ENCODE peak calls at places on chromosome 5, in four cellular contexts. I is body of pancreas, O is GM23338, W is hepatocyte. Q is an unnamed sample.

GRCh38 chr5:139660105-139660915 is 12.2 kb downstream of the CXXC5 start:
- DNase-seq in I (peak; percentile 94), O (no peak), W (no peak), Q (peak; percentile 89)

GRCh38 chr5:141866111-141866510 is 12.1 kb downstream of the PCDH1 start:
- DNase-seq in I (peak; percentile 91), O (no peak), W (peak; percentile 48), Q (no peak)

GRCh38 chr5:86974910-86975309 is 292.8 kb upstream of the RASA1 start:
- DNase-seq in I (no peak), O (no peak), W (no peak), Q (no peak)

GRCh38 chr5:151181818-151182217 is 24.2 kb upstream of the ANXA6 start:
- DNase-seq in I (no peak), O (no peak), W (no peak), Q (no peak)

GRCh38 chr5:61881821-61882220 is 424.2 kb upstream of the KIF2A start:
- DNase-seq in I (no peak), O (no peak), W (peak; percentile 11), Q (no peak)

GRCh38 chr5:84805473-84805872 is 420.8 kb upstream of the EDIL3 start:
- DNase-seq in I (no peak), O (no peak), W (no peak), Q (no peak)

GRCh38 chr5:1096792-1097191 is 15.1 kb downstream of the SLC12A7 start:
- DNase-seq in I (no peak), O (no peak), W (no peak), Q (no peak)

GRCh38 chr5:87751801-87752200 is 339.1 kb upstream of the CCNH start:
- DNase-seq in I (no peak), O (no peak), W (no peak), Q (no peak)

GRCh38 chr5:141560725-141561483 is 57.9 kb downstream of the DIAPH1 start:
- DNase-seq in I (peak; percentile 96), O (peak; percentile 98), W (peak; percentile 92), Q (peak; percentile 82)

GRCh38 chr5:131475416-131476045 is 159.5 kb downstream of the RAPGEF6 start:
- DNase-seq in I (no peak), O (no peak), W (no peak), Q (no peak)

GRCh38 chr5:55897905-55898304 is 46.7 kb downstream of the IL31RA start:
- DNase-seq in I (peak; percentile 32), O (no peak), W (no peak), Q (no peak)

GRCh38 chr5:978693-979092 is 29.9 kb upstream of the NKD2 start:
- DNase-seq in I (peak; percentile 13), O (no peak), W (peak; percentile 1), Q (no peak)

GRCh38 chr5:154506049-154506715 is 28.2 kb upstream of the HAND1 start:
- DNase-seq in I (no peak), O (no peak), W (no peak), Q (no peak)

GRCh38 chr5:61516946-61517345 is 184.9 kb downstream of the ZSWIM6 start:
- DNase-seq in I (no peak), O (no peak), W (no peak), Q (no peak)

GRCh38 chr5:156913719-156914370 is 49.2 kb downstream of the TIMD4 start:
- DNase-seq in I (no peak), O (peak; percentile 95), W (no peak), Q (no peak)

GRCh38 chr5:159441441-159441840 is 111.2 kb upstream of the IL12B start:
- DNase-seq in I (no peak), O (peak; percentile 68), W (peak; percentile 34), Q (no peak)

GRCh38 chr5:80213467-80213866 is 42.4 kb downstream of the SERINC5 start:
- DNase-seq in I (no peak), O (no peak), W (no peak), Q (no peak)

GRCh38 chr5:150590979-150591411 is 49.5 kb upstream of the SYNPO start:
- DNase-seq in I (no peak), O (peak; percentile 54), W (peak; percentile 65), Q (peak; percentile 50)

GRCh38 chr5:143554194-143554717 is 150.8 kb upstream of the NR3C1 start:
- DNase-seq in I (no peak), O (no peak), W (no peak), Q (no peak)

GRCh38 chr5:28603869-28604268 is 1565.5 kb upstream of the CDH9 start:
- DNase-seq in I (no peak), O (no peak), W (no peak), Q (no peak)

GRCh38 chr5:93359296-93359957 is 221.6 kb downstream of the NR2F1-AS1 start:
- DNase-seq in I (peak; percentile 47), O (no peak), W (peak; percentile 35), Q (no peak)

GRCh38 chr5:91378683-91379601 is 4.2 kb downstream of the ARRDC3 start:
- DNase-seq in I (no peak), O (peak; percentile 66), W (no peak), Q (no peak)

GRCh38 chr5:157596449-157596848 is 20.9 kb upstream of the ADAM19 start:
- DNase-seq in I (peak; percentile 10), O (no peak), W (no peak), Q (no peak)

GRCh38 chr5:64690417-64691151 is at the start of gene SHISAL2B:
- DNase-seq in I (no peak), O (peak; percentile 79), W (peak; percentile 35), Q (no peak)

GRCh38 chr5:134092875-134093274 is 21.6 kb upstream of the TCF7 start:
- DNase-seq in I (peak; percentile 80), O (no peak), W (peak; percentile 58), Q (peak; percentile 48)

GRCh38 chr5:76269259-76269958 is 133.7 kb upstream of the IQGAP2 start:
- DNase-seq in I (no peak), O (no peak), W (no peak), Q (no peak)

GRCh38 chr5:89071101-89071940 is 188.3 kb upstream of the MEF2C start:
- DNase-seq in I (no peak), O (no peak), W (no peak), Q (no peak)

GRCh38 chr5:122195784-122196394 is 66.5 kb downstream of the ZNF474 start:
- DNase-seq in I (peak; percentile 11), O (peak; percentile 82), W (peak; percentile 73), Q (no peak)

GRCh38 chr5:53069626-53070025 is 39.9 kb downstream of the MOCS2 start:
- DNase-seq in I (no peak), O (no peak), W (no peak), Q (no peak)

GRCh38 chr5:57066921-57067914 is 106.6 kb upstream of the GPBP1 start:
- DNase-seq in I (no peak), O (no peak), W (no peak), Q (no peak)

DNA sequence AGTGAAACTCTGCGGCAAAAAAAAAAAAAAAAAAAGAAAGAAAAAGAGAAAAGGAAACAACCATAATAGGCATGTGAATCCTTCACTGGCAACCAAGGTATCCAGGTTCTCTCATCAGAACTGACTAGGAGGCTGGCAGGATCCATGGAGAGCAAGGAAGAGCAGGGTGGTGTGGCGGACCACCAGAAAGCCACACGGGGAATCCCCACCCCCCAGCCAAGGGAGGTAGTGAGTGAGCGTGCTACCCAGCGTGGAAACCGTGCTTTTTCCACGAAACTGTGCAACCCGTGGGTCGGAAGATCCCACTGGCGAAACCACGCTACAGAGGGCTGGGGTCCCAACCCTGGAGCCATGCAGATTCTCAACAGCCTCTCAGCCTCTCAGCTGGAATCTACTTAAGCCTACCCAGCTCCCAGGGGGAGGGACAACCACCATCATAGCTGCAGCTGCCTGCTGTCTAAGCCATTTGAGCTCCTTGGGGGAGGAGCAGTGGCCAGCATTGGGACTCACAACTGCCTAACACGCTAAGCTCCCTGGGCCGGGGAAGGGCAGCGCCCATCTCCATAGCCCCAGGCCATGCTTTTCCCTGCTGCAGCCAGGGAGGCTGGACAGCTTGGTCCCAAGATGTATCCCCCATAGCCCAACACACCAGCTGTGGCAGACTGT is 91.6 kb downstream of the PRELID2 start:
- DNase-seq in I (no peak), O (no peak), W (no peak), Q (no peak)
- H3K4me3 ChIP-seq in I (no peak overlapping the region), O (no peak overlapping the region), W (no peak overlapping the region), Q (no peak overlapping the region)

DNA sequence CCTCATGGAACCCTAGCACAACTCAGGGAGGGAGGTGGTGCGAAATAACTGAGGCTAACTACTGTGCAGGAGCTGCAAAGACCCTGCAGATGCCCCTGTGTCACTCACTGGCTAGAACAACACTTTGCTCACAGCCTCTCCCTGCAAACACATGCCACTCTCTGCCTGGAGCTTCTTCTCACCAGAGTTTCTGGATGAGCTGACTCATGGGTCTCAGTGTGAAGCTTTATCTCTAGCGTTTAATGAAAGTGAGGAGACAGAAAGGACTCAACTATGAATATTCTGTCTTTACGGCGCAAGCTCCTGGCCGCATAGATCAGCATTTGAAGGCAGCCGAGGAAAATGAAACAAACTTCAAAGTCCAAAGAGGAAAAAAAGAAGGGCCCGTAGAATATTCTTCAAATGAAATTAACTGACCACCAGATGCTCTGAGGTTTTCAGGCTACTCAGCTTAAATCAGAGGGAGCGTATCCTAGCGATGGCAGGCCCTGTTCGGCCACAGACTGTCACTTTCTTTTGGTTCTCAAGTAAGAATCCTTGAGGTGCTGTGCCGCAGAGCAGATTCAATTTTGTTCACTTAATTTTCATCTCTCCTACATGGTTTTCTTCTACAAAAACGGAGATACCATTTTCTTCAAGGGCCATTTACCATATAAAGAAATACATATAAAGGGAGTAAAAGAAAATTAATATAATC is 77.8 kb upstream of the TAS2R1 start:
- DNase-seq in I (no peak), O (peak; percentile 2), W (no peak), Q (no peak)
- H3K4me3 ChIP-seq in I (no peak overlapping the region), O (no peak overlapping the region), W (no peak overlapping the region), Q (no peak overlapping the region)

DNA sequence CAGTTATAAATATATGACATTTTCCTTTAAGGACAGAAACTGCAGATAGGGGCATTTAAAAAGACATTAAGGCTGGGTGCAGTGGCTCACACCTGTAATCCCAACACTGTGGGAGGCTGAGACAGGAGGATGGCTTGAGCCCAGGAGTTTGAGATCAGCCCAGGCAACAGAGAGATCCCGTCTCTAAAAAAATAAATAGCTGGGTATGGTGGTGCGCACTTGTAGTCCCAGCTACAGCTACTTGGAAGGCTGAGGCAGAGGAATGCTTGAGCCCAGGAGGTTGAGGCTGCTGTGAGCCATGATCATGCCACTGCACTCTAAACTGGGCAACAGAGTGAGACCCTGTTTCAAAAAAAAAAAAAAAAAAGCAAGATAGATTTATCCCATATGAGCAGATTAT is 63.6 kb downstream of the CSNK1A1 start:
- DNase-seq in I (no peak), O (no peak), W (no peak), Q (no peak)
- H3K4me3 ChIP-seq in I (no peak overlapping the region), O (no peak overlapping the region), W (no peak overlapping the region), Q (no peak overlapping the region)

GRCh38 chr5:178564842-178565550 is 25.2 kb downstream of the COL23A1 start:
- DNase-seq in I (no peak), O (no peak), W (no peak), Q (no peak)
- H3K4me3 ChIP-seq in I (no peak overlapping the region), O (no peak overlapping the region), W (no peak overlapping the region), Q (no peak overlapping the region)

DNA sequence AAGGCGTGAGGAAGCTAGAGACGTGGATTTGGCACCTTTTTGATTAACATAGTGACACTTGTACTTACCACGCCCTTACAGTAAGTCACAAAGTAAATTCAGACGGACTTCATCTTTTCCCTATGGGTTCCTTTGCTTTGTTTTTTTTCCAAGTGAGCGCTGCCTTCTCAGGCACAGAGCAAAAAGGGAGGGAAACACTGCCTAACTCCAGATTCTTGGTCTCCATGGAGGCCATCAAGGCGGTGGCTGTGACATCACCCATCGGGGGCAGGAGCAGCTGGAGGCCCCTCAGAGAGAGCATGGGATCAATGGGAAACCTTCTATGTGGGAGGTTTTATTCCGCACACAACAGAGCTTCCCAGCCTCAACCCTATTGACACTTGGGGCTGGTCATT is 45.4 kb downstream of the ERGIC1 start:
- DNase-seq in I (no peak), O (no peak), W (no peak), Q (no peak)
- H3K4me3 ChIP-seq in I (no peak overlapping the region), O (no peak overlapping the region), W (no peak overlapping the region), Q (no peak overlapping the region)

GRCh38 chr5:177404641-177405134 is 4.2 kb upstream of the PFN3 start:
- DNase-seq in I (no peak), O (no peak), W (no peak), Q (no peak)
- H3K4me3 ChIP-seq in I (peak overlapping the region; percentile 22), O (peak overlapping the region; percentile 71), W (no peak overlapping the region), Q (peak overlapping the region; percentile 35)